ENCODE peak calls at places on chromosomes 7 and 10, in four cellular contexts. T is transverse colon, L is prostate gland, Q is tibial nerve. V is an unnamed sample. For H3K4me1, the result is how much of the 10 kb centered on the place peaks cover.

GRCh38 chr10:57692255-57692980 is 575.3 kb downstream of the IPMK start:
- DNase-seq in T (no peak), L (no peak), Q (no peak), V (no peak)

GRCh38 chr7:927031-927671 is 27.3 kb downstream of the ADAP1 start:
- DNase-seq in T (peak), L (no peak), Q (no peak), V (peak)

GRCh38 chr7:19108985-19109946 is 8.2 kb downstream of the TWIST1 start:
- DNase-seq in T (no peak), L (no peak), Q (no peak), V (no peak)

GRCh38 chr10:61897671-61898434 is 3.6 kb upstream of the ARID5B start:
- DNase-seq in T (peak), L (no peak), Q (peak), V (peak)

GRCh38 chr7:9189683-9190082 is 756.3 kb downstream of the NXPH1 start:
- DNase-seq in T (no peak), L (no peak), Q (no peak), V (no peak)

GRCh38 chr7:141586878-141587277 is 35.7 kb downstream of the AGK start:
- DNase-seq in T (no peak), L (no peak), Q (no peak), V (no peak)

GRCh38 chr10:739403-739802 is 49.9 kb upstream of the DIP2C start:
- DNase-seq in T (no peak), L (no peak), Q (no peak), V (no peak)

GRCh38 chr10:91805110-91805825 is 7.0 kb downstream of the TNKS2 start:
- DNase-seq in T (no peak), L (no peak), Q (no peak), V (no peak)

GRCh38 chr10:32253300-32253699 is 93.7 kb downstream of the EPC1 start:
- DNase-seq in T (peak), L (no peak), Q (no peak), V (no peak)

GRCh38 chr10:24706479-24707118 is 17.1 kb downstream of the ARHGAP21 start:
- DNase-seq in T (peak), L (no peak), Q (no peak), V (no peak)

GRCh38 chr10:1169186-1169885 is 113.2 kb downstream of the WDR37 start:
- DNase-seq in T (no peak), L (no peak), Q (no peak), V (peak)

GRCh38 chr10:70656489-70656888 is 15.8 kb upstream of the ADAMTS14 start:
- DNase-seq in T (no peak), L (no peak), Q (no peak), V (no peak)

GRCh38 chr10:71854031-71854430 is 3.0 kb upstream of the PSAP start:
- DNase-seq in T (no peak), L (no peak), Q (peak), V (no peak)

GRCh38 chr10:10977978-10978377 is 39.7 kb upstream of the CELF2 start:
- DNase-seq in T (no peak), L (no peak), Q (no peak), V (no peak)

GRCh38 chr7:64636386-64636785 is 29.5 kb upstream of the ZNF107 start:
- DNase-seq in T (no peak), L (no peak), Q (no peak), V (no peak)

DNA sequence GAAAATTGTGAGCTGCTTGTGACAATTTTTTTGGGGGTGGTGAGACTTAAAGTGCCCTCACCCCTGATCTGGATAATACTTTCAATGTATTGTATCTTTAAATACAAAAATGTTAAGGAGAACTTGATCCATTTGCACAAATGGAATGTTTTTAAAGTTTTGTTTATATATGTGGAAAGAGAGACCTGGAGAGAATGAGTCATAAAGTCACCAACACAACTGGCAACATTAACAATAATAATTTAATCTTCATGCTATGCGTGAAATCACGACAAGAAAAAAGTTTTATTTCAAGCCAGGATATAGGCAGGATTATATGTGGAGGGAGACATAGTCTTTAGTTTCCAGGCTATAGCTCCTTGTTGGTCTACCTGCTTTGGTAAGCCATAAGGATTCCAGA is 537.5 kb downstream of the GPAM start:
- DNase-seq in T (no peak), L (no peak), Q (no peak), V (no peak)
- TF ChIP-seq POLR2A in T (no peak), L (no peak), Q (no peak), V (no peak)

DNA sequence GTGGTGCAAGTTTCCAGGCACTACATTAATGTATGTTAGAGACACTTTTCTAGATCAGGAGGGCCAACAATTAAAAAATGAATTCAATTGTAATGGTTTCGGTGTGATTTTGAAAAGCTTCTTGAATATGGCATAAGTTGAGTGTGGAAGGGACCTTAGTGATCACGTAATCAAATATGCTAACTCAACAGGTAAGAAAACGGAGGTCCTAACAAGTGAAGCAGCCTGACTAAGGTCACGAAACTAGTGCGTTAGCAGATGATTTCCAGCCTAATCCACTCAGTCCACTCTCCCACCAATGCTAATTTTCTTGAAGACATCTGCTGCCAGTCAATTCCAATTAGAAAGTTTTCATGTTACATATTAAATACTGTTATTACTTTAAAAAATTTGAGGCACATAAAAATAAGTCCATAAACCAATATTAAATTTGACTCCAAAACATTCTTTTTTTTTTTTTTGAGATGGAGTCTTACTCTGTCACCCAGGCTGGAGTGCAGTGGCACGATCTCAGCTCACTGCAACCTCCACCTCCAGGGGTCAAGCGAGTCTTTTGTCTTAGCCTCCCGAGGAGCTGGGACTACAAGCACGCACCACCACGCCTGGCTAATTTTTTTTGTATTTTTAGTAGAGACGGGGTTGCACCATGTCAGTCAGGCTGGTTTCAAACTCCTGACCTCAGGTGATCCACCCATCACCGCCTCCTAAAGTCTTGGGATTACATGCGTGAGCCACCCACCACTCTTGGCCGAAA is 2.3 kb upstream of the RSBN1L start:
- DNase-seq in T (no peak), L (no peak), Q (no peak), V (no peak)
- H3K4me3 ChIP-seq in T (no peak), L (no peak), Q (peak), V (peak)

GRCh38 chr7:74042746-74043522 is 15.0 kb downstream of the ELN start:
- DNase-seq in T (no peak), L (peak), Q (no peak), V (no peak)

GRCh38 chr7:74039337-74039736 is 11.4 kb downstream of the ELN start:
- DNase-seq in T (no peak), L (peak), Q (no peak), V (peak)

GRCh38 chr7:74038194-74038961 is 10.4 kb downstream of the ELN start:
- DNase-seq in T (no peak), L (no peak), Q (peak), V (no peak)

GRCh38 chr7:74040101-74040790 is 12.3 kb downstream of the ELN start:
- DNase-seq in T (no peak), L (no peak), Q (no peak), V (no peak)

GRCh38 chr7:74040791-74041520 is 13.0 kb downstream of the ELN start:
- DNase-seq in T (no peak), L (no peak), Q (no peak), V (no peak)
- H3K4me1 ChIP-seq in T (under half), L (under half), Q (under half), V (under half)

DNA sequence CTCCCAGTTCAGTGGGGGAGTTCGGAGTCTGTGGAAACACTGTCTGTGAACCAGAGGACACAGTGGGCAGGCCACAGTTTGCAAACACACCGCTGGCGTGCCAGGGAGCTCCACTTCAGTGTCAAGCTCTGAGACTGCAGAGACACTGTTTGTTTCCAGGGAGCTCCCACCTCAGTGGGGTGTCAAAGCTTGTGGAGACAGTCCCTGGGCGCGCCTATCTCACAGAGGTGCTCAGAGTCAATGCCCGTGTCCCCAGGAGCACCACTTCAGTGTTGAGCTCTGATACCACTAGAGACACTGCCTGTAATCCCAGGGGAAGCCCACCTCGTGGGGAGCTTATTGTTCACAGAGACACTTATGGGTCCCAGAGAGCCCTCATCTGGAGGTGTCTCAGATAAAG is 4.3 kb downstream of the MYO1G start:
- DNase-seq in T (no peak), L (no peak), Q (no peak), V (peak)
- TF ChIP-seq POLR2A in T (no peak), L (no peak), Q (no peak), V (no peak)

GRCh38 chr7:154931906-154932305 is 71.0 kb downstream of the PAXIP1 start:
- DNase-seq in T (no peak), L (no peak), Q (no peak), V (no peak)

GRCh38 chr7:154929006-154929726 is 73.8 kb downstream of the PAXIP1 start:
- DNase-seq in T (peak), L (no peak), Q (no peak), V (peak)

GRCh38 chr7:154928136-154929005 is 74.6 kb downstream of the PAXIP1 start:
- DNase-seq in T (peak), L (peak), Q (peak), V (no peak)

DNA sequence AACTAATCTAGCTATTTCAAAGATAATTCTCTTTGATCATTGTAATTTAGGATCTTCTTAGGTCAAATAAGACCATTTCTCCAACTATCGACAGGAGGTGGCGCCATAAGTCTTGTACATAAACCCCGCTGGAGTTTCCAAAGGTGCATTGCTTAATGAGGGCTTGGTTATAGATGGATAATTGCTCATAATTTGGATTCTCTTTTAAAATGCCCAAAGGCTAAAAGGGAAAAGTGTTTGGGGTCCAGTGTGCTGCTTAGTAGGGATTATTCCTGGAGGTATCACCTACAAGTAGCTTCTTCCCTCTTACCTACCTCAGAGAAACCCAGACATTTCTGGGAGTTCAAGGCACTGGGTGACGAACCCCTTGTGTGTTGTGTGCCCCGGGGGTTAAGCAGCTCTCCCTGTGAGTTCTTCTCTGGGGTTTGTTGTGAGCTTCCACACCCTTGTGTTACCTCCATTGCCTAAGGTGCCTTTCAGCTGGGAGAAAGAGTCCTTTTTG is 75.2 kb downstream of the PAXIP1 start:
- DNase-seq in T (peak), L (peak), Q (peak), V (no peak)
- H3K4me3 ChIP-seq in T (peak), L (peak), Q (peak), V (peak)

GRCh38 chr7:138713191-138713590 is 12.0 kb upstream of the SVOPL start:
- DNase-seq in T (no peak), L (no peak), Q (no peak), V (no peak)

GRCh38 chr7:138716889-138717288 is 15.7 kb upstream of the SVOPL start:
- DNase-seq in T (no peak), L (no peak), Q (no peak), V (no peak)

GRCh38 chr7:138711007-138711406 is 9.8 kb upstream of the SVOPL start:
- DNase-seq in T (no peak), L (no peak), Q (no peak), V (no peak)

GRCh38 chr7:138712652-138713051 is 11.5 kb upstream of the SVOPL start:
- DNase-seq in T (no peak), L (no peak), Q (no peak), V (no peak)
- H3K4me1 ChIP-seq in T (under half), L (under half), Q (under half), V (under half)

V was measured in right lobe of liver.